ENCODE peak calls at places on chromosome 11, in five cellular contexts. I is fibroblast of mammary gland, R is bronchial epithelial cell, F is neural progenitor cell, S is fibroblast of villous mesenchyme. D is an unnamed sample.

GRCh38 chr11:109435121-109435742 is 13.2 kb downstream of the C11orf87 start:
- DNase-seq in I (peak), R (peak), S (no peak), F (no peak), D (no peak)

GRCh38 chr11:134372961-134373360 is 39.1 kb downstream of the B3GAT1 start:
- DNase-seq in I (no peak), S (no peak), R (no peak), F (peak), D (no peak)

GRCh38 chr11:76523147-76523546 is 78.3 kb downstream of the EMSY start:
- DNase-seq in F (no peak), R (no peak), S (no peak), I (no peak), D (no peak)

GRCh38 chr11:78708388-78708787 is 133.7 kb upstream of the NARS2 start:
- DNase-seq in R (peak), S (no peak), I (no peak), F (no peak), D (peak)

GRCh38 chr11:108866781-108867180 is 201.9 kb downstream of the DDX10 start:
- DNase-seq in I (no peak), R (no peak), F (no peak), S (no peak), D (no peak)

GRCh38 chr11:114147389-114148382 is 88.2 kb downstream of the ZBTB16 start:
- DNase-seq in S (peak), F (peak), I (peak), R (no peak), D (peak)

GRCh38 chr11:28767574-28767973 is 659.4 kb downstream of the METTL15 start:
- DNase-seq in I (peak), F (no peak), R (peak), S (no peak), D (peak)

GRCh38 chr11:94212898-94213297 is 84.3 kb downstream of the PANX1 start:
- DNase-seq in S (no peak), F (no peak), R (no peak), I (no peak), D (no peak)

GRCh38 chr11:117299351-117300300 is 8.5 kb downstream of the BACE1-AS start:
- DNase-seq in R (no peak), F (peak), I (no peak), S (no peak), D (no peak)

GRCh38 chr11:44611687-44612437 is 46.4 kb downstream of the CD82 start:
- DNase-seq in R (no peak), I (no peak), F (no peak), S (no peak), D (no peak)

GRCh38 chr11:23897453-23898289 is 599.2 kb upstream of the LUZP2 start:
- DNase-seq in I (peak), F (no peak), R (peak), S (peak), D (peak)

GRCh38 chr11:77026236-77026635 is 8.0 kb upstream of the B3GNT6 start:
- DNase-seq in R (no peak), F (no peak), I (no peak), S (no peak), D (no peak)

GRCh38 chr11:1751521-1751921 is 1.1 kb upstream of the IFITM10 start:
- DNase-seq in I (no peak), F (no peak), S (no peak), R (no peak), D (no peak)

GRCh38 chr11:6882747-6883146 is 6.3 kb downstream of the OR10A4 start:
- DNase-seq in I (no peak), F (no peak), S (no peak), R (no peak), D (no peak)

GRCh38 chr11:8408151-8408930 is 144.7 kb upstream of the LMO1 start:
- DNase-seq in I (no peak), F (no peak), S (no peak), R (peak), D (no peak)

GRCh38 chr11:85685820-85686459 is at the start of gene CCDC89:
- DNase-seq in F (peak), S (peak), I (peak), R (peak), D (peak)

GRCh38 chr11:65224939-65225283 is 36.9 kb upstream of the POLA2 start:
- DNase-seq in I (peak), F (peak), R (peak), S (peak), D (peak)

GRCh38 chr11:112113539-112114457 is 27.1 kb downstream of the SDHD start:
- DNase-seq in S (peak), F (peak), R (peak), I (peak), D (peak)

GRCh38 chr11:65911682-65912568 is 6.9 kb downstream of the C11orf68 start:
- DNase-seq in I (peak), S (peak), R (peak), F (peak), D (peak)

GRCh38 chr11:2995091-2995561 is 3.0 kb upstream of the NAP1L4 start:
- DNase-seq in S (no peak), I (no peak), R (no peak), F (no peak), D (no peak)

GRCh38 chr11:69485337-69486041 is 4.0 kb downstream of the LINC01488 start:
- DNase-seq in F (peak), I (no peak), R (no peak), S (no peak), D (no peak)

GRCh38 chr11:61949169-61950034 is 749 bp upstream of the BEST1 start:
- DNase-seq in F (peak), I (peak), S (peak), R (peak), D (peak)

DNA sequence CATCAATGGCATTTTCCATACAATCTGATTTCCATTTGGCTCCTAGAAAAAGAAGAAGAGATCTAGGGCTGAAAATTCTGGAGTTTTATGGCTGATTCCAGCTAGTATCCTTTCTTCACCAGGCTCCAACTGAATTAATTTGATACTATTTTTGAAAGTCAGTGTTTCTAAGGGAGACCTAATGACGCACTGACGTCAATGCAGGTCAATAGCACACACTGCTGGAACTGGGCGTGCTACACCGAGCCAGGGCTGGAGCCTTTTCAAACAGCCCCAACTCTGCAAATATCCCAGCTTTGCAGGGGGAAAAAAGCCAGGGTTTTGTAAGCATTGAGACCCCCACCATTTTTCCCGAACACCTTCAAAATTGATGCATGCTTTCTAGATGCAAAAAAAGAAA is 124.7 kb upstream of the HSD17B12 start:
- DNase-seq in I (peak), R (no peak), S (peak), F (peak), D (peak)
- H3K4me3 ChIP-seq in I (no peak), R (no peak), S (no peak), F (peak), D (no peak)

GRCh38 chr11:43582024-43582836 is 98.3 kb upstream of the HSD17B12 start:
- DNase-seq in S (no peak), F (no peak), I (no peak), R (no peak), D (no peak)

GRCh38 chr11:43583548-43583947 is 97.0 kb upstream of the HSD17B12 start:
- DNase-seq in F (no peak), R (no peak), S (no peak), I (no peak), D (no peak)

GRCh38 chr11:43580735-43581369 is 99.7 kb upstream of the HSD17B12 start:
- DNase-seq in F (peak), R (no peak), S (no peak), I (peak), D (peak)

GRCh38 chr11:43581370-43582023 is 99.0 kb upstream of the HSD17B12 start:
- DNase-seq in F (no peak), R (no peak), S (no peak), I (no peak), D (no peak)

DNA sequence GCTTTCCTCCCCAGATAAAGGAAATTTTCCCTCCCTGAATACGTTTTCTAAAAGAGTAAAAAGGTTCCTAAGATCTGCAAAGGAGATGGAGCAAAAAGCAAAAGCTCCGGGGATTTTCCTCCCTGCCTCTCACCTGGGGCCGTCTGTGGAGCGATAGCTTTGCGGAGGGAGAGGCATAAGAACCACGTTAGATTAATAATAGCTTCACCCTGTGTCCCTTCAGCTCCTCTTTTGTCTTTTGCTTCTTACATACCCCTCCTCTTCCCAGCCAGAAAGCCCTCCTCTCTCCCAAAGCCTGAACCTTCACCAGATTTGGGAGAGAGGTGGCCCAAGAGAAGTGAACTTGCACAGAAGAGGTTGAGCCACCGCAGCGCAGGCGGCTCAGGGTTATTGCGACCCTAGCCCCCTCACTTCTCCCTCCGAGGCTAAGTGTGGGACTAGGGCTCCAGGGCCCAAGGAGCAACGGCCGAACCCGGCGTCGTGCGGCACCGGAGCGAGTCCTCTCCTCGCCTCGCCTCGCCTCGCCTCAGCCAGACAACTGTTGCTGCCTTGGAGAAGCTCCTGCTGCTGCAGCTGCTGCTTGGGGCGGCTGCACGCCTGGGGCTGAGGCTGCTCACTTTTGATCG is 97.6 kb upstream of the HSD17B12 start:
- DNase-seq in R (no peak), I (no peak), S (no peak), F (peak), D (no peak)
- TF ChIP-seq CTCF in R (no peak), I (no peak), S (no peak), F (no peak), D (no peak)

DNA sequence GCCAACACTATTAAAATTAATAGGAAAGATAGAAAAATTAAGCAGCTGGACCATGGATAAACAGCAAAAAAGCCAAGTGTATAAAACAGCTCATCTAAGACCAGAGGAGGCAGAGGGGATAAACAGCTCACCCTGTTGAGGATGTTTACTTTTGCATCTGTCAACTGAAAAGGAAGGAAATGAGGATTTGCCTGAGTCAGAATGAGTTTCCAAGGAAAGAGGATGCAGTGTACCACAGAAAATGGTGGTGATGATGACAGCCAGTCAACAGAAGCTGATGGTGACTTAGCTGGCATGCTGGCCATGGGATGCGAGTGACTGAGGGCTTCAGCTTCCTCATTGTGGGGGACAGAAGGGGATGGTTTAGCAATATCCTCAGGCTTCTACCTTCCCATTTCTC is 183.5 kb downstream of the KIRREL3 start:
- DNase-seq in S (no peak), F (no peak), I (peak), R (peak), D (peak)
- H3K4me3 ChIP-seq in S (no peak), F (no peak), I (no peak), R (no peak), D (no peak)

GRCh38 chr11:17556999-17557398 is 9.9 kb downstream of the OTOG start:
- DNase-seq in S (no peak), F (no peak), I (no peak), R (no peak), D (no peak)

GRCh38 chr11:17552041-17552355 is 4.9 kb downstream of the OTOG start:
- DNase-seq in R (no peak), S (no peak), F (no peak), I (no peak), D (no peak)

GRCh38 chr11:17552392-17553248 is 5.6 kb downstream of the OTOG start:
- DNase-seq in S (no peak), I (no peak), R (no peak), F (no peak), D (no peak)

GRCh38 chr11:17553249-17553546 is 6.1 kb downstream of the OTOG start:
- DNase-seq in I (no peak), S (no peak), F (no peak), R (no peak), D (no peak)

DNA sequence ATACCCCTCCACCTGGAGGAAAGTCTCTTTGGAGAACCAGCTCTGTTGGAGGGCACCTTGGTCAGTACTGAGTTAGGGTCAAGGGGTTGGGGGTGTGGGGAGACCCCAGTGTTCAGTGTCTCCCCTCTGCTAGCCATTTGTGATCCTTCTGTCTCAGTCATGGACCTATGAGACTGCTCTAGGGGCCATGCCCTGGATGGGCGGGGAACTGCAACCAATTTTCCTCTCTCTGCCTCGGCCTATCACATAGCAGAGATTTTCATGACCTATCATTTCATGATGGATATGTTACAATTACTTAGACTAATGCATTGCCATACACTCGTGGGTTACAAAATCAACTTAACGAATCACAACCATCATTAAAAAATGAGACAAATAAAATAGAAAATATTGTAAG is 7.4 kb downstream of the OTOG start:
- DNase-seq in F (no peak), I (no peak), R (no peak), S (no peak), D (no peak)
- TF ChIP-seq CTCF in F (no peak), I (no peak), R (no peak), S (no peak), D (no peak)

DNA sequence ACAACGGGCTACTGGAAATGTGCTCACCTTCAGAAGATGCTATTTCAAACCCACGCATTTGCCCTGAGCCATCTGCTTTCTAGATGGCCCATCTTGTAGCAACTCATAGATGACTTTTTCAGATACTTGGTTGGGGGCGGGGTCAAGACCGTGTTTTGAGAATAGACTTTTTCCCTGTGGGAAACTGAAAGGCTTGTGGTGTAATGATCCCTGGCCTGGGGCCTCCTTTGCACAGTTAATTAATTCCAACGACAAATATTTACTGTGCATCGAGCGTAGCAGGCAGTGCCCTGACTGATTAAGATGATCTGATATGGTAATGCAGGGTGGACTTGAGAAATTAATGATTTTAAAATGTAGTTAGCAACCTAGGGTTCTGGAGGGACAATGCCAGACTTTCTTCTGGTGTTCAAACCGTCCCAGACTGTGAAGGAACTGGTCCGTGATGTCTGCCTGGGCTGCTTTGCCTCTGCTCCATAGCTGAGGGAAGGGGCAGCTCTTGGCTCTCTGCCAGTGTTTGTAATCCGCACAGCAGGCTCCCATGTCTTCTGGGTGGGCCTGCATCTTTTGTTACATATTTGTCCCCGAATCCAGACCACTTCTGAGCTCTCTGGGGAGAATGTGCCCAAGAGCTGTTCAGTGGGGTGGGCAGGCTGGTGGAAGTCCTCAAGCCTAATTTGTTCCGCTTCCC is 84.8 kb downstream of the ADAMTS15 start:
- DNase-seq in I (no peak), S (no peak), F (no peak), R (no peak), D (no peak)
- H3K4me3 ChIP-seq in I (no peak), S (no peak), F (no peak), R (no peak), D (no peak)

GRCh38 chr11:81444306-81444705 is 1289.4 kb downstream of the FAM181B start:
- DNase-seq in F (peak), I (no peak), S (no peak), R (no peak), D (no peak)
- TF ChIP-seq CTCF in F (peak), I (no peak), S (no peak), R (no peak), D (no peak)

D was measured in cardiac fibroblast.